ENCODE peak calls at places on chromosomes 5 and 9, in ten cellular contexts. E, Q, R, K, B, S, G, C, N and H are unnamed samples.

GRCh38 chr9:20054734-20055133 is 265.9 kb upstream of the SLC24A2 start:
- DNase-seq in E (no peak), Q (no peak), R (no peak), K (no peak), B (no peak), S (no peak), G (no peak), C (no peak), N (no peak), H (no peak)

GRCh38 chr5:138349842-138350635 is 2.4 kb upstream of the KDM3B start:
- DNase-seq in E (no peak), Q (no peak), R (no peak), K (no peak), B (no peak), S (no peak), G (no peak), C (no peak), N (no peak), H (no peak)

GRCh38 chr5:158390556-158390955 is 531.6 kb upstream of the CLINT1 start:
- DNase-seq in E (no peak), Q (no peak), R (no peak), K (peak; percentile 75), B (no peak), S (no peak), G (no peak), C (no peak), N (no peak), H (peak; percentile 18)

GRCh38 chr9:117293199-117294114 is 121.4 kb downstream of the ASTN2 start:
- DNase-seq in E (no peak), Q (no peak), R (peak; percentile 28), K (no peak), B (no peak), S (no peak), G (no peak), C (no peak), N (no peak), H (no peak)

GRCh38 chr5:112935675-112936074 is 13.6 kb upstream of the REEP5 start:
- DNase-seq in E (no peak), Q (no peak), R (no peak), K (no peak), B (no peak), S (no peak), G (no peak), C (no peak), N (no peak), H (peak; percentile 24)

GRCh38 chr5:90168399-90168798 is 241.2 kb downstream of the CETN3 start:
- DNase-seq in E (no peak), Q (no peak), R (no peak), K (no peak), B (no peak), S (no peak), G (no peak), C (no peak), N (no peak), H (no peak)

GRCh38 chr5:131957721-131958483 is 12.4 kb upstream of the MEIKIN start:
- DNase-seq in E (no peak), Q (no peak), R (no peak), K (no peak), B (no peak), S (no peak), G (no peak), C (no peak), N (no peak), H (no peak)

GRCh38 chr5:9098990-9099389 is 446.9 kb downstream of the SEMA5A start:
- DNase-seq in E (no peak), Q (no peak), R (no peak), K (no peak), B (no peak), S (no peak), G (no peak), C (no peak), N (no peak), H (no peak)